ENCODE peak calls at places on chromosomes 12 and 14, in four cellular contexts. R, P, V and B are unnamed samples.

GRCh38 chr12:63212316-63212715 is 61.3 kb upstream of the AVPR1A start:
- DNase-seq in P (no peak), R (no peak), V (no peak), B (no peak)

GRCh38 chr14:91636604-91637003 is 95.3 kb downstream of the CATSPERB start:
- DNase-seq in R (no peak), P (no peak), V (no peak), B (no peak)

GRCh38 chr14:46036099-46036498 is 615.5 kb downstream of the RPL10L start:
- DNase-seq in V (no peak), R (no peak), P (no peak), B (no peak)

GRCh38 chr14:99571303-99571986 is 32.6 kb downstream of the CCDC85C start:
- DNase-seq in P (no peak), R (no peak), V (peak), B (no peak)

GRCh38 chr12:51773145-51773869 is 75.2 kb downstream of the FIGNL2 start:
- DNase-seq in V (no peak), R (no peak), P (peak), B (peak)

GRCh38 chr14:75450381-75451276 is 22.8 kb downstream of the JDP2 start:
- DNase-seq in V (peak), P (peak), R (no peak), B (peak)

GRCh38 chr12:12349711-12350665 is at the start of gene MANSC1:
- DNase-seq in R (peak), V (peak), P (peak), B (peak)

GRCh38 chr14:95901014-95901413 is 24.4 kb downstream of the TUNAR start:
- DNase-seq in P (peak), R (no peak), V (no peak), B (no peak)

GRCh38 chr12:92908108-92908507 is 21.0 kb downstream of the EEA1 start:
- DNase-seq in R (no peak), V (no peak), P (no peak), B (no peak)

GRCh38 chr14:94423465-94424056 is 29.0 kb downstream of the SERPINA11 start:
- DNase-seq in V (peak), R (peak), P (peak), B (peak)

GRCh38 chr12:22625671-22626251 is 790 bp downstream of the ETNK1 start:
- DNase-seq in P (peak), V (peak), R (no peak), B (peak)

GRCh38 chr12:116200812-116201211 is 76.7 kb downstream of the MED13L start:
- DNase-seq in V (no peak), P (peak), R (no peak), B (peak)

GRCh38 chr12:130335517-130336392 is 1.9 kb upstream of the PIWIL1 start:
- DNase-seq in R (no peak), P (peak), V (peak), B (peak)

GRCh38 chr14:99602788-99603415 is 1.1 kb downstream of the CCDC85C start:
- DNase-seq in V (no peak), R (no peak), P (no peak), B (no peak)

GRCh38 chr14:31414190-31414833 is 6.0 kb downstream of the HEATR5A start:
- DNase-seq in R (no peak), P (peak), V (no peak), B (no peak)

GRCh38 chr12:23949212-23950010 is at the start of gene SOX5:
- DNase-seq in P (peak), R (no peak), V (no peak), B (peak)

GRCh38 chr14:90355540-90356518 is 24.1 kb upstream of the NRDE2 start:
- DNase-seq in R (no peak), P (peak), V (no peak), B (no peak)

GRCh38 chr14:73758392-73759182 is 44.4 kb upstream of the PNMA1 start:
- DNase-seq in V (peak), R (no peak), P (peak), B (peak)

GRCh38 chr14:55899531-55899930 is 218.7 kb upstream of the PELI2 start:
- DNase-seq in R (no peak), V (no peak), P (no peak), B (no peak)

GRCh38 chr14:55104051-55104954 is 24.7 kb upstream of the LGALS3 start:
- DNase-seq in P (no peak), V (no peak), R (no peak), B (no peak)

GRCh38 chr12:57767317-57767716 is 439 bp upstream of the CYP27B1 start:
- DNase-seq in V (no peak), R (no peak), P (no peak), B (no peak)

GRCh38 chr12:71303199-71303598 is 136.4 kb upstream of the LGR5 start:
- DNase-seq in P (peak), R (no peak), V (no peak), B (peak)

GRCh38 chr12:58117667-58118066 is 176.3 kb downstream of the ATP23 start:
- DNase-seq in V (no peak), R (no peak), P (no peak), B (no peak)

GRCh38 chr12:12689672-12690287 is 6.2 kb downstream of the GPR19 start:
- DNase-seq in R (no peak), V (no peak), P (no peak), B (no peak)

GRCh38 chr12:115227137-115227615 is 543.2 kb upstream of the TBX3 start:
- DNase-seq in V (no peak), R (no peak), P (peak), B (peak)

GRCh38 chr14:61620130-61620946 is 75.0 kb upstream of the HIF1A start:
- DNase-seq in R (no peak), V (no peak), P (peak), B (peak)

GRCh38 chr12:11849752-11850504 is 200.5 kb downstream of the ETV6 start:
- DNase-seq in R (no peak), P (no peak), V (no peak), B (no peak)

GRCh38 chr14:104796682-104797081 is 1.1 kb upstream of the AKT1 start:
- DNase-seq in R (no peak), P (no peak), V (no peak), B (no peak)

GRCh38 chr12:12350868-12351463 is 924 bp upstream of the MANSC1 start:
- DNase-seq in P (no peak), R (no peak), V (peak), B (no peak)

DNA sequence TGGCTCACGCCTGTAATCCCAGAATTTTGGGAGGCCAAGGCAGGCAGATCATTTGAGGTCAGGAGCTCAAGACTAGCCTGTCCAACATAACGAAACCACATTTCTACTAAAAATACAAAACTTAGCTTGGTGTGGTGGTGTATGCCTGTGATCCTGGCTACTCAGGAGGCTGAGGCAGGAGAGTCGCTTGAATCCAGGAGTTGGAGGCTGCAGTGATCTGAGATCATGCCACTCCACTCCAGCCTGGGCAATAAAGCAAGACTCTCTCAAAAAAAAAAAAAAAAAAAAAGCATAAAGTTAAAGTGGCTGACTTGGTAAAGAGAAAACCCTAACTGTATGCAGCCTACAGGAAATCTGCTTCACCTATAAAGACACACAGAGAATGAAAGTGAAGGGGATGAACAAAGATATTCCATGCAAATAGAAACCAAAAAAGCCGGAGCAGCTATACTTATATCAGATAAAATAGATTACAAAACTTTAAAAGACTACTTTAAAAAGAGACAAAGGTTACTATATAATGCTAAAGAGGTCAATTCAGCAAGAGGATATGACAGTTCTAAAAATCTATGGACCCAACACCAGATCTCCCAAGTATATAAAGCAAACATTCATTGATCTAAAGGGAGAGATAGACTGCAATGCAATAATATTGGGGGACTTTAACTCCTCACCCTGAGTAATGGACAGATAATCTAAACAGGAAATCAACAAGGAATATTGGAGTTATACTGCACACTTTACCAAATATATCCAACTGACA is 4.1 kb downstream of the CLEC2B start:
- DNase-seq in V (no peak), R (no peak), P (no peak), B (no peak)
- H3K4me3 ChIP-seq in V (peak), R (no peak), P (no peak), B (no peak)

DNA sequence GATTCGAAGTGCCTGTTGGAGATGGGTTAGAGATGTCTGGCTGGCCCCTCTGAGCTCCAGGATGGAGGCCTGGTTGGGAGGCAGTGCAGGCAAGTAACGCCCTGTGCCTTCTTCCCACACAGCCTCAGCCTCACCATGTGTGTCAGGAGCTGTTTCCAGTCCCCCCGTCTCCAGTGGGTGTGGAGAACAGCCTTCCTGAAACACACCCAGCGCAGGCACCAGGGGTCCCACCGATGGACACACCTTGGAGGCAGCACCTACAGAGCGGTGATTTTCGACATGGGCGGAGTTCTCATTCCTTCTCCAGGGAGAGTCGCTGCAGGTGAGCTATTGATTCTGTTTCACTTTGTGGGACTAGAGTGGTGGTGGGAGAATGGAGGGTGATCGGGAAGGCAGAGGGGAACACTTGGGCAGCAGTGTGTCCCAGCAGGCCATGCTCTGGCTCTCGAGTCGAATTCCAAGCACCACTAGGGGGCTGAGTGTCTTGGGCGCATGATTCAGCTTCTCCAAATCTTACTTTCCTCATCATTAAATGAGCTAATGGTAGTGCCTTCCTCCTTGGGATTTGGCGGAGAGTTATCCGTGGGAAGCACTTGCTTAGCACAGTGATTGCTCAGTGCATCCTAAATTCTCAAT is 6.8 kb downstream of the ACAD10 start:
- DNase-seq in P (no peak), V (no peak), R (no peak), B (peak)
- TF ChIP-seq CTCF in P (no peak), V (no peak), R (no peak), B (peak)

GRCh38 chr14:50812856-50813543 is 18.0 kb downstream of the NIN start:
- DNase-seq in R (no peak), V (no peak), P (no peak), B (no peak)
- H3K4me3 ChIP-seq in R (no peak), V (no peak), P (no peak), B (no peak)

DNA sequence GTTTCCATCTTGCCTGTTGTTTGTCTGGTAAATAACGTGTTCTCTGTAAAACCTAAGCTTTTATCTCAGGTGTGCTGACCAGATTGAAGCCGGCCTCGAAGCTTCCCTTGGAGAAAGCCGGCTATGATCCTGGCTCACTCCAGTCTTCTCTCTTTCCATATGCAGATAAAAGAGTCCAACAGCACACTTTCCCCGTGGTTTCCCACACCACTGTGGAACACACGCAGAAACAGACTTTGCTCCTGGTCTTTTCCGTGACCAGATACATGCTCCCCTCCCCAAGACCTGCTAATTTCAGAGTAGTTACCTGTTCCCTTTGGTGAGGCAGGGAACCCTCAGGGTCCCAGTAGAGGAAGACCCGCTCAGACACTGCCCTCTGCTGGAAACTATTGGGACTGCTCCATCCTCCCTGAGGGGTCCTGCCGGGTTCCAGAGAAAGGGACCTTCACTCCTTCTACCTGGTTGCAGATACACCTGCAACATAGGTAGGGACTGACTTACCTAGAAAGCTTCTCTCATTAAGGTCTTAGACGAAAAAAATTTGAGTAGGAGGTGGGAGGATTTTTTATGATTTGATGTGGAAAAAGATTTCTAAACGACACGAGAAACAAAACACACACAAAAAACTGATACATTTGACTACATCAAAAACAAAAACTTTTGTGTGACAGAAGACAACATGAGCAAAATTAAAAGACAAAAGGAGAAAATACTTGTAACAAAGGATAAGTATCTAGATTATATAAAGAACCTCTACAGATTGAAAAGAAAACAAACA is 415.4 kb upstream of the CCDC196 start:
- DNase-seq in P (peak), R (no peak), V (peak), B (peak)
- TF ChIP-seq CTCF in P (peak), R (peak), V (peak), B (peak)

GRCh38 chr14:81533536-81534343 is at the start of gene SEL1L:
- DNase-seq in V (peak), R (peak), P (peak), B (peak)

GRCh38 chr14:81533212-81533535 is 479 bp downstream of the SEL1L start:
- DNase-seq in V (no peak), R (no peak), P (no peak), B (no peak)

GRCh38 chr14:81534510-81535074 is 939 bp upstream of the SEL1L start:
- DNase-seq in R (no peak), P (no peak), V (peak), B (no peak)

GRCh38 chr14:81525129-81525528 is 8.5 kb downstream of the SEL1L start:
- DNase-seq in R (no peak), P (no peak), V (no peak), B (no peak)

GRCh38 chr14:81529391-81529790 is 4.3 kb downstream of the SEL1L start:
- DNase-seq in P (peak), R (no peak), V (no peak), B (peak)
- H3K4me3 ChIP-seq in P (no peak), R (no peak), V (no peak), B (no peak)